ENCODE peak calls at places on chromosomes 16 and 17, in nine cellular contexts. G, P, N, R, J, H, E, F and Z are unnamed samples.

GRCh38 chr17:7882068-7882467 is 6.5 kb upstream of the CHD3 start:
- DNase-seq in G (no peak), P (no peak), N (no peak), R (no peak), J (no peak), H (no peak), E (no peak), F (no peak), Z (peak)

GRCh38 chr17:48556534-48557401 is 11.9 kb upstream of the HOXB2 start:
- DNase-seq in G (no peak), P (no peak), N (no peak), R (no peak), J (no peak), H (no peak), E (no peak), F (no peak), Z (no peak)

GRCh38 chr16:27177031-27177774 is 26.1 kb upstream of the KDM8 start:
- DNase-seq in G (no peak), P (no peak), N (no peak), R (no peak), J (peak), H (no peak), E (no peak), F (no peak), Z (no peak)

GRCh38 chr17:4573682-4574081 is 10.6 kb upstream of the SMTNL2 start:
- DNase-seq in G (no peak), P (no peak), N (no peak), R (no peak), J (no peak), H (no peak), E (no peak), F (peak), Z (no peak)

GRCh38 chr17:70804161-70804560 is 634.8 kb downstream of the KCNJ2 start:
- DNase-seq in G (no peak), P (no peak), N (no peak), R (no peak), J (peak), H (no peak), E (no peak), F (no peak), Z (no peak)

GRCh38 chr16:50711862-50712567 is 18.6 kb downstream of the NOD2 start:
- DNase-seq in G (no peak), P (no peak), N (peak), R (peak), J (no peak), H (no peak), E (peak), F (no peak), Z (no peak)

GRCh38 chr17:6303664-6304063 is 131.3 kb downstream of the AIPL1 start:
- DNase-seq in G (peak), P (peak), N (no peak), R (no peak), J (peak), H (no peak), E (peak), F (no peak), Z (peak)

GRCh38 chr17:77049440-77049839 is 91.3 kb upstream of the SEC14L1 start:
- DNase-seq in G (no peak), P (no peak), N (no peak), R (peak), J (no peak), H (no peak), E (no peak), F (no peak), Z (no peak)

GRCh38 chr16:11367483-11367906 is 22.2 kb downstream of the RMI2 start:
- DNase-seq in G (no peak), P (no peak), N (no peak), R (no peak), J (no peak), H (no peak), E (no peak), F (no peak), Z (no peak)

GRCh38 chr16:20669691-20670090 is 27.8 kb downstream of the ACSM1 start:
- DNase-seq in G (no peak), P (no peak), N (no peak), R (no peak), J (no peak), H (no peak), E (no peak), F (no peak), Z (no peak)

GRCh38 chr17:44844390-44844830 is 3.3 kb upstream of the HIGD1B start:
- DNase-seq in G (no peak), P (peak), N (no peak), R (no peak), J (peak), H (no peak), E (no peak), F (no peak), Z (peak)

GRCh38 chr17:28549274-28550132 is 2.9 kb downstream of the UNC119 start:
- DNase-seq in G (no peak), P (peak), N (peak), R (no peak), J (no peak), H (peak), E (no peak), F (peak), Z (peak)

GRCh38 chr16:85424260-85425060 is 188.7 kb upstream of the GSE1 start:
- DNase-seq in G (peak), P (no peak), N (peak), R (no peak), J (no peak), H (no peak), E (peak), F (no peak), Z (no peak)

GRCh38 chr16:787261-787966 is 767 bp downstream of the RPUSD1 start:
- DNase-seq in G (peak), P (no peak), N (no peak), R (no peak), J (no peak), H (no peak), E (no peak), F (no peak), Z (no peak)

GRCh38 chr17:66365204-66365524 is 62.8 kb downstream of the PRKCA start:
- DNase-seq in G (no peak), P (peak), N (no peak), R (no peak), J (peak), H (no peak), E (no peak), F (no peak), Z (peak)

GRCh38 chr17:37842401-37842800 is 81.8 kb upstream of the TBC1D3K start:
- DNase-seq in G (no peak), P (no peak), N (no peak), R (no peak), J (no peak), H (no peak), E (no peak), F (no peak), Z (no peak)

GRCh38 chr17:7922499-7923289 is 6.6 kb upstream of the RNF227 start:
- DNase-seq in G (peak), P (peak), N (peak), R (peak), J (peak), H (peak), E (peak), F (peak), Z (peak)

GRCh38 chr16:3157229-3158013 is 22.6 kb downstream of the ZNF213 start:
- DNase-seq in G (peak), P (peak), N (peak), R (no peak), J (peak), H (no peak), E (peak), F (no peak), Z (peak)

GRCh38 chr17:37731056-37731455 is 13.8 kb downstream of the HNF1B start:
- DNase-seq in G (no peak), P (no peak), N (no peak), R (no peak), J (no peak), H (no peak), E (no peak), F (no peak), Z (no peak)

GRCh38 chr17:40341808-40342574 is 22.5 kb downstream of the GJD3 start:
- DNase-seq in G (peak), P (peak), N (peak), R (peak), J (peak), H (no peak), E (peak), F (no peak), Z (peak)

GRCh38 chr16:55512941-55513340 is 4.1 kb downstream of the LPCAT2 start:
- DNase-seq in G (no peak), P (no peak), N (no peak), R (no peak), J (no peak), H (no peak), E (no peak), F (no peak), Z (no peak)

GRCh38 chr17:70995997-70996396 is 826.7 kb downstream of the KCNJ2 start:
- DNase-seq in G (no peak), P (no peak), N (no peak), R (no peak), J (no peak), H (no peak), E (no peak), F (no peak), Z (no peak)

GRCh38 chr17:55751720-55752250 is 934 bp downstream of the PCTP start:
- DNase-seq in G (no peak), P (no peak), N (no peak), R (no peak), J (no peak), H (no peak), E (no peak), F (no peak), Z (peak)

GRCh38 chr17:50501054-50501453 is 7.2 kb upstream of the MYCBPAP start:
- DNase-seq in G (peak), P (no peak), N (no peak), R (no peak), J (no peak), H (no peak), E (no peak), F (no peak), Z (peak)

GRCh38 chr17:82031303-82031884 is at the start of gene RAC3:
- DNase-seq in G (no peak), P (peak), N (no peak), R (no peak), J (peak), H (no peak), E (no peak), F (no peak), Z (peak)

GRCh38 chr17:31538080-31538762 is 146.7 kb downstream of the RAB11FIP4 start:
- DNase-seq in G (no peak), P (no peak), N (no peak), R (no peak), J (no peak), H (no peak), E (no peak), F (no peak), Z (no peak)

GRCh38 chr16:27106305-27106704 is 39.6 kb downstream of the C16orf82 start:
- DNase-seq in G (no peak), P (no peak), N (no peak), R (no peak), J (no peak), H (no peak), E (no peak), F (no peak), Z (peak)

GRCh38 chr16:3182608-3183444 is 5.2 kb upstream of the OR1F1 start:
- DNase-seq in G (no peak), P (peak), N (no peak), R (no peak), J (peak), H (no peak), E (no peak), F (no peak), Z (peak)

GRCh38 chr16:48596326-48596725 is 13.7 kb downstream of the N4BP1 start:
- DNase-seq in G (no peak), P (no peak), N (no peak), R (no peak), J (no peak), H (no peak), E (no peak), F (peak), Z (no peak)

GRCh38 chr16:67207857-67208524 is 9.1 kb downstream of the ELMO3 start:
- DNase-seq in G (no peak), P (no peak), N (no peak), R (no peak), J (no peak), H (no peak), E (no peak), F (no peak), Z (no peak)

GRCh38 chr16:70700101-70701020 is 14.5 kb upstream of the MTSS2 start:
- DNase-seq in G (no peak), P (no peak), N (no peak), R (peak), J (no peak), H (no peak), E (peak), F (no peak), Z (no peak)

GRCh38 chr17:29764217-29764616 is 141.5 kb upstream of the CORO6 start:
- DNase-seq in G (no peak), P (no peak), N (no peak), R (no peak), J (no peak), H (no peak), E (no peak), F (no peak), Z (no peak)

GRCh38 chr17:14303343-14304221 is 2.7 kb downstream of the HS3ST3B1 start:
- DNase-seq in G (no peak), P (peak), N (peak), R (no peak), J (no peak), H (no peak), E (no peak), F (peak), Z (peak)

GRCh38 chr17:75822800-75823166 is 21.4 kb downstream of the UNC13D start:
- DNase-seq in G (no peak), P (no peak), N (no peak), R (no peak), J (no peak), H (no peak), E (no peak), F (no peak), Z (no peak)